ENCODE peak calls at places on chromosomes 11 and 22, in four cellular contexts. M is brain pericyte, T is nucleus accumbens, G is D341Med. L is an unnamed sample.

GRCh38 chr11:57778318-57779037 is 16.9 kb downstream of the CTNND1 start:
- DNase-seq in T (peak), M (peak), G (peak), L (peak)

GRCh38 chr11:64864473-64865285 is 13.7 kb downstream of the EHD1 start:
- DNase-seq in T (no peak), G (no peak), M (peak), L (peak)

GRCh38 chr11:36056160-36056751 is 112.4 kb downstream of the LDLRAD3 start:
- DNase-seq in T (no peak), G (peak), M (no peak), L (no peak)

GRCh38 chr11:68425866-68426380 is 34.6 kb upstream of the PPP6R3 start:
- DNase-seq in T (no peak), G (no peak), M (no peak), L (no peak)

GRCh38 chr11:116123739-116124138 is 619.5 kb upstream of the CADM1 start:
- DNase-seq in T (no peak), M (no peak), G (no peak), L (no peak)

GRCh38 chr22:21951931-21952465 is 650 bp downstream of the PPM1F start:
- DNase-seq in M (no peak), T (no peak), G (peak), L (peak)

GRCh38 chr11:64713031-64713780 is 9.8 kb downstream of the NRXN2 start:
- DNase-seq in T (no peak), G (peak), M (no peak), L (no peak)

GRCh38 chr11:132539590-132540368 is 992.5 kb downstream of the OPCML start:
- DNase-seq in M (no peak), G (no peak), T (no peak), L (no peak)

GRCh38 chr22:38032681-38033521 is 24.3 kb upstream of the PICK1 start:
- DNase-seq in G (no peak), T (no peak), M (peak), L (no peak)

GRCh38 chr11:62546244-62546936 is at the start of gene AHNAK:
- DNase-seq in T (no peak), M (no peak), G (peak), L (peak)

GRCh38 chr22:19019029-19019678 is 83.1 kb upstream of the PRODH start:
- DNase-seq in T (no peak), M (no peak), G (no peak), L (no peak)

GRCh38 chr11:88103337-88104206 is 71.7 kb downstream of the RAB38 start:
- DNase-seq in G (peak), M (peak), T (no peak), L (no peak)

GRCh38 chr22:48753752-48754517 is 1073.7 kb downstream of the BRD1 start:
- DNase-seq in G (no peak), M (no peak), T (no peak), L (no peak)

GRCh38 chr11:2693271-2693833 is 6.4 kb downstream of the KCNQ1OT1 start:
- DNase-seq in M (no peak), T (no peak), G (no peak), L (no peak)

GRCh38 chr11:126079640-126080205 is 17.1 kb upstream of the CDON start:
- DNase-seq in T (no peak), M (no peak), G (no peak), L (no peak)

GRCh38 chr11:12963789-12964536 is 45.2 kb upstream of the RASSF10 start:
- DNase-seq in M (no peak), G (peak), T (peak), L (peak)

GRCh38 chr22:22378446-22379415 is 129.8 kb downstream of the ZNF280B start:
- DNase-seq in M (no peak), T (no peak), G (no peak), L (no peak)

GRCh38 chr11:70467196-70468085 is 69.1 kb downstream of the CTTN start:
- DNase-seq in G (peak), T (no peak), M (no peak), L (peak)

GRCh38 chr11:3920148-3920852 is 64.8 kb downstream of the STIM1 start:
- DNase-seq in M (no peak), G (no peak), T (no peak), L (no peak)

GRCh38 chr22:48785792-48786678 is 1041.6 kb downstream of the BRD1 start:
- DNase-seq in M (no peak), G (no peak), T (no peak), L (no peak)

GRCh38 chr11:130314749-130315285 is at the start of gene ZBTB44:
- DNase-seq in G (peak), M (peak), T (peak), L (peak)